ENCODE peak calls at places on chromosomes 13 and 19, in nine cellular contexts. R, L, Y, T, S, A, B, P and U are unnamed samples.

GRCh38 chr19:34661357-34661756 is 15.6 kb downstream of the SCGB2B2 start:
- DNase-seq in T (no peak), R (no peak), P (no peak), A (no peak), S (no peak), B (no peak), L (no peak), Y (peak), U (no peak)

GRCh38 chr13:112974125-112974524 is 5.1 kb downstream of the MCF2L start:
- DNase-seq in R (no peak), Y (no peak), L (no peak), B (no peak), A (no peak), T (no peak), P (no peak), S (no peak), U (no peak)

GRCh38 chr19:51407631-51408131 is 9.8 kb downstream of the SIGLEC10 start:
- DNase-seq in T (no peak), A (no peak), Y (no peak), B (no peak), R (peak), P (peak), S (peak), L (peak), U (no peak)

GRCh38 chr13:46855166-46855565 is 41.7 kb downstream of the HTR2A start:
- DNase-seq in A (no peak), S (no peak), P (no peak), B (no peak), L (no peak), T (no peak), R (no peak), Y (no peak), U (no peak)

GRCh38 chr19:34409189-34410164 is 5.3 kb downstream of the PDCD2L start:
- DNase-seq in R (no peak), P (no peak), S (no peak), Y (no peak), T (no peak), L (no peak), B (no peak), A (no peak), U (no peak)

GRCh38 chr13:98657506-98658085 is 80.7 kb upstream of the STK24 start:
- DNase-seq in T (no peak), S (no peak), Y (no peak), A (no peak), R (peak), L (no peak), B (no peak), P (no peak), U (no peak)

GRCh38 chr13:114319441-114319871 is 5.2 kb downstream of the CHAMP1 start:
- DNase-seq in S (peak), L (no peak), Y (no peak), R (peak), T (no peak), B (no peak), A (peak), P (peak), U (no peak)

GRCh38 chr13:40993119-40993518 is 26.0 kb downstream of the ELF1 start:
- DNase-seq in B (no peak), A (no peak), S (no peak), Y (peak), P (no peak), L (no peak), R (no peak), T (no peak), U (no peak)

GRCh38 chr13:46181799-46182490 is at the start of gene LCP1:
- DNase-seq in P (no peak), S (no peak), R (no peak), T (peak), Y (no peak), B (no peak), A (no peak), L (peak), U (peak)

GRCh38 chr13:50991624-50992610 is 82.3 kb downstream of the RNASEH2B start:
- DNase-seq in R (no peak), P (no peak), L (no peak), S (no peak), A (no peak), Y (peak), T (no peak), B (no peak), U (no peak)

GRCh38 chr13:21641629-21642028 is 29.2 kb upstream of the FGF9 start:
- DNase-seq in Y (no peak), S (no peak), P (no peak), B (no peak), R (no peak), T (no peak), L (no peak), A (no peak), U (no peak)

GRCh38 chr19:46559203-46559602 is 41.9 kb upstream of the CALM3 start:
- DNase-seq in S (no peak), T (no peak), P (no peak), A (no peak), L (no peak), B (no peak), R (no peak), Y (no peak), U (no peak)

GRCh38 chr19:24140099-24140498 is 53.1 kb downstream of the ZNF254 start:
- DNase-seq in T (no peak), P (peak), A (peak), S (peak), B (no peak), R (peak), Y (no peak), L (no peak), U (no peak)

GRCh38 chr19:1910169-1910568 is 5.0 kb downstream of the ADAT3 start:
- DNase-seq in T (no peak), P (peak), S (peak), R (peak), A (no peak), B (no peak), Y (no peak), L (no peak), U (no peak)

GRCh38 chr19:49469828-49470614 is 4.0 kb upstream of the FLT3LG start:
- DNase-seq in Y (no peak), B (no peak), A (no peak), T (peak), S (no peak), R (no peak), L (peak), P (peak), U (peak)

GRCh38 chr13:104571161-104571889 is 1505.1 kb upstream of the SLC10A2 start:
- DNase-seq in R (peak), B (no peak), S (peak), P (peak), Y (peak), T (no peak), L (no peak), A (peak), U (no peak)

GRCh38 chr13:29886446-29886845 is 36.0 kb upstream of the UBL3 start:
- DNase-seq in A (no peak), Y (no peak), T (no peak), B (no peak), L (no peak), P (no peak), R (no peak), S (no peak), U (no peak)